ENCODE peak calls at places on chromosome 3, in four cellular contexts. F is EL; X is Caco-2; W is activated T-helper 1 cell treated with anti-CD3 and anti-CD28 coated beads, Interleukin-12 subunit alpha, Interleukin-12 subunit beta, Interleukin-2, Interleukin-4 antibody, amounts not matched to agents 30 ng/mL and 10 ng/mL and 1 ng/mL, durations not matched to agents 14 hours and 24 hours and 36 hours. I is an unnamed sample.
A peak's percentile ranks its signal among the peaks of the same experiment; 100 is the strongest.

GRCh38 chr3:100073555-100074307 is 40.6 kb downstream of the FILIP1L start:
- DNase-seq in W (peak; percentile 8), X (no peak), F (peak; percentile 91), I (no peak)

GRCh38 chr3:189324538-189325138 is 152.9 kb downstream of the TPRG1 start:
- DNase-seq in W (peak; percentile 85), X (peak; percentile 69), F (peak; percentile 92), I (no peak)

GRCh38 chr3:56855856-56856538 is 54.2 kb upstream of the ARHGEF3 start:
- DNase-seq in F (no peak), X (peak; percentile 51), W (no peak), I (peak; percentile 65)

GRCh38 chr3:29353807-29354206 is 72.9 kb downstream of the RBMS3 start:
- DNase-seq in W (no peak), X (no peak), F (no peak), I (no peak)

GRCh38 chr3:81974754-81975153 is 213.3 kb upstream of the GBE1 start:
- DNase-seq in X (no peak), W (no peak), F (no peak), I (no peak)

GRCh38 chr3:162082516-162082915 is 585.9 kb downstream of the OTOL1 start:
- DNase-seq in X (no peak), F (peak; percentile 58), W (no peak), I (no peak)

GRCh38 chr3:46883252-46884185 is 6.0 kb downstream of the PTH1R start:
- DNase-seq in X (no peak), W (no peak), F (peak; percentile 37), I (no peak)

GRCh38 chr3:183254816-183255730 is 2.0 kb downstream of the B3GNT5 start:
- DNase-seq in W (no peak), X (no peak), F (no peak), I (no peak)

GRCh38 chr3:194773216-194773615 is 87.5 kb downstream of the FAM43A start:
- DNase-seq in X (no peak), W (no peak), F (peak; percentile 54), I (no peak)

GRCh38 chr3:159825216-159825854 is 163.3 kb upstream of the IL12A start:
- DNase-seq in F (no peak), X (no peak), W (no peak), I (no peak)

GRCh38 chr3:193754719-193755118 is 161.7 kb downstream of the OPA1 start:
- DNase-seq in W (no peak), F (no peak), X (no peak), I (no peak)

GRCh38 chr3:146277953-146278631 is 27.2 kb upstream of the PLSCR4 start:
- DNase-seq in F (peak; percentile 78), W (no peak), X (no peak), I (no peak)

I was measured in dorsolateral prefrontal cortex.